ENCODE peak calls at places on chromosomes 3 and 15, in six cellular contexts. O is heart right ventricle, X is fibroblast of lung, E is gastrocnemius medialis, K is neural progenitor cell, V is cardiac muscle cell. W is an unnamed sample. For H3K4me1, the result is how much of the 10 kb centered on the place peaks cover.

GRCh38 chr3:186746008-186746407 is 28.8 kb downstream of the KNG1 start:
- DNase-seq in V (peak), X (peak), O (no peak), E (no peak), K (peak), W (peak)

GRCh38 chr15:78837543-78837942 is 26.3 kb upstream of the ADAMTS7 start:
- DNase-seq in V (no peak), X (no peak), E (no peak), O (no peak), K (peak), W (no peak)

GRCh38 chr15:36525430-36525829 is 54.0 kb upstream of the CDIN1 start:
- DNase-seq in K (no peak), O (no peak), X (no peak), E (no peak), V (no peak), W (no peak)

GRCh38 chr3:37852097-37852496 is 9.6 kb upstream of the CTDSPL start:
- DNase-seq in V (peak), O (no peak), K (no peak), X (peak), E (no peak), W (no peak)

GRCh38 chr3:197151562-197151961 is 121.9 kb upstream of the MELTF start:
- DNase-seq in E (peak), V (peak), O (no peak), X (peak), K (no peak), W (peak)

GRCh38 chr3:117609330-117609729 is 899.8 kb downstream of the TUSC7 start:
- DNase-seq in E (no peak), X (no peak), K (no peak), V (no peak), O (no peak), W (no peak)

GRCh38 chr15:42137461-42138261 is 18.8 kb downstream of the PLA2G4F start:
- DNase-seq in O (no peak), K (peak), E (no peak), X (peak), V (peak), W (peak)

GRCh38 chr15:33915571-33916407 is 52.5 kb upstream of the CHRM5 start:
- DNase-seq in K (peak), V (no peak), O (no peak), E (no peak), X (no peak), W (no peak)

GRCh38 chr3:197295871-197296270 is 2.5 kb downstream of the DLG1 start:
- DNase-seq in O (no peak), K (no peak), V (no peak), X (no peak), E (no peak), W (no peak)

GRCh38 chr15:76217029-76217866 is 94.0 kb downstream of the ETFA start:
- DNase-seq in V (peak), K (no peak), X (peak), O (no peak), E (no peak), W (no peak)

GRCh38 chr3:46905661-46906451 is 28.3 kb downstream of the PTH1R start:
- DNase-seq in O (no peak), X (no peak), E (no peak), K (no peak), V (no peak), W (no peak)

GRCh38 chr15:52567886-52568568 is 803 bp downstream of the ARPP19 start:
- DNase-seq in O (no peak), V (no peak), K (no peak), E (peak), X (no peak), W (peak)

GRCh38 chr3:62940763-62941632 is 65.8 kb upstream of the CADPS start:
- DNase-seq in V (no peak), K (peak), O (no peak), E (no peak), X (peak), W (peak)

GRCh38 chr15:92393287-92393993 is at the start of gene ST8SIA2:
- DNase-seq in K (peak), X (peak), O (peak), E (no peak), V (peak), W (peak)

GRCh38 chr15:79168922-79169322 is 78.3 kb upstream of the RASGRF1 start:
- DNase-seq in O (peak), V (peak), E (no peak), K (peak), X (no peak), W (peak)

GRCh38 chr3:21779909-21780308 is 28.9 kb upstream of the ZNF385D start:
- DNase-seq in V (peak), E (no peak), O (no peak), K (no peak), X (no peak), W (no peak)

GRCh38 chr3:13497386-13497785 is 17.3 kb downstream of the HDAC11 start:
- DNase-seq in V (peak), E (no peak), K (no peak), O (no peak), X (no peak), W (no peak)

GRCh38 chr3:73141531-73141930 is 80.1 kb downstream of the EBLN2 start:
- DNase-seq in X (no peak), O (peak), V (no peak), K (no peak), E (peak), W (peak)

GRCh38 chr3:75906555-75907112 is 121.3 kb upstream of the ZNF717 start:
- DNase-seq in O (no peak), V (no peak), E (no peak), K (peak), X (peak), W (peak)
- TF ChIP-seq CTCF in O (no peak), V (no peak), E (no peak), K (peak), X (no peak), W (peak)

DNA sequence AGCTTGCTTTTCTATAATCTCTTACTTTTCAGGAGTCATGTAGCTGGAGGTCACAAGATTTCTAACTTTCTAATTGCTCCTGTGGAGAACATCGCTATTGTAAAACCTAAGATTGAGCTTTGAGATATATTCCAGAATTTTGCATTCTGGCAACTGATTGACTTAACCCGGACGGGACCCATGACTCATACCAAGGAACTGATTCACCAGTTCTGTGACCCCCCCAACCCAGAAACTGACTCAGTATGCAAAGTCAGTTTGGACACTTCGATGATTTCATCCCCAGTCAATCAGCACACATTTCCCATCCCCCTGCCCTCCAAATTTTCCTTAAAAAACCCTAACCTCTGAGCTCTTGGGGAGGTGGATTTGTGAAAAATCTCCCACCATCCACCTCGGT is 396.5 kb upstream of the GBE1 start:
- DNase-seq in V (peak), O (no peak), E (no peak), X (peak), K (no peak), W (no peak)
- H3K27ac ChIP-seq in V (no peak), O (no peak), E (no peak), X (no peak), K (no peak), W (no peak)

GRCh38 chr15:74418575-74419338 is 15.0 kb downstream of the SEMA7A start:
- DNase-seq in E (no peak), K (no peak), X (no peak), V (no peak), O (no peak), W (no peak)
- H3K4me1 ChIP-seq in E (under half), K (under half), X (under half), V (under half), O (half or more), W (under half)

DNA sequence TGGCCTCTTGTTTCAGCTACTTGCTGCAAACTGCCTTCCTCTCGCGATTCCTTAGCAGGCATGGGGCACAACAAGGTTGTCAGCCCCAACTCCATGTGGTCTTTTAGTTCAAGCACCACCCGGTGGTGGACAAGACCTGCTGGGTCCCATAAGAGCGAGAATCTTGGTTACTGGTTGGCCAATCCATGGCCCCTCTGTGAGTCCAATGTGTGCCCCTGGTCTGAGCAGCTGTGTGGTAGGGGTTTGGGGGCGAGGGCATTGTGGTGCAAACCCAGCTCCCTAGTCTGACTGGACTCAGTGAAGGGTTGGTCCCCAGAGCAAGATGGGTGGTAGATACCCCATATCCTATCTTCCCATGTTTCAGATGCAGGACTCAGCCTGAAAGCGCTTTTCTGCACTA is 48.8 kb downstream of the MESD start:
- DNase-seq in X (no peak), V (no peak), K (no peak), O (no peak), E (no peak), W (no peak)
- TF ChIP-seq CTCF in X (no peak), V (no peak), K (no peak), O (no peak), E (no peak), W (no peak)